ENCODE peak calls at places on chromosomes 6 and 20, in six cellular contexts. Y, U, A, H, D and V are unnamed samples.
A peak's percentile ranks its signal among the peaks of the same experiment; 100 is the strongest.

GRCh38 chr6:118171852-118172251 is 264.8 kb downstream of the SLC35F1 start:
- DNase-seq in D (no peak), U (no peak), Y (no peak), A (no peak), H (no peak), V (no peak)

GRCh38 chr6:96760153-96760687 is 77.1 kb downstream of the GPR63 start:
- DNase-seq in A (peak; percentile 17), H (no peak), Y (no peak), U (no peak), D (no peak), V (no peak)

GRCh38 chr6:147063469-147064031 is 140.7 kb upstream of the STXBP5 start:
- DNase-seq in Y (no peak), D (no peak), U (peak; percentile 89), H (peak; percentile 70), A (no peak), V (no peak)

GRCh38 chr20:31853481-31853880 is 8.1 kb upstream of the FOXS1 start:
- DNase-seq in U (no peak), Y (no peak), H (no peak), D (no peak), A (no peak), V (no peak)

GRCh38 chr20:58515240-58516212 is at the start of gene APCDD1L:
- DNase-seq in U (peak; percentile 69), Y (peak; percentile 16), A (no peak), D (no peak), H (no peak), V (no peak)

GRCh38 chr20:18477821-18478220 is 10.6 kb downstream of the POLR3F start:
- DNase-seq in D (no peak), Y (no peak), H (no peak), U (no peak), A (no peak), V (no peak)

GRCh38 chr6:114080891-114081510 is 110.1 kb upstream of the HDAC2 start:
- DNase-seq in A (no peak), H (no peak), D (no peak), U (no peak), Y (no peak), V (no peak)

GRCh38 chr20:63937596-63937995 is 18.6 kb downstream of the UCKL1 start:
- DNase-seq in U (no peak), A (no peak), H (no peak), D (no peak), Y (no peak), V (no peak)

GRCh38 chr20:54083459-54083858 is 13.1 kb upstream of the BCAS1 start:
- DNase-seq in A (no peak), U (no peak), Y (no peak), H (no peak), D (no peak), V (no peak)

GRCh38 chr6:16518265-16518664 is 243.0 kb downstream of the ATXN1 start:
- DNase-seq in D (no peak), Y (no peak), H (no peak), A (no peak), U (no peak), V (no peak)

GRCh38 chr6:25280617-25280990 is 1.4 kb downstream of the CARMIL1 start:
- DNase-seq in A (no peak), D (no peak), U (no peak), H (peak; percentile 45), Y (no peak), V (no peak)

GRCh38 chr6:162203287-162203686 is 524.3 kb downstream of the PRKN start:
- DNase-seq in U (no peak), D (no peak), A (no peak), H (no peak), Y (no peak), V (no peak)

GRCh38 chr20:50814438-50815161 is 19.7 kb downstream of the BCAS4 start:
- DNase-seq in A (no peak), H (no peak), D (no peak), Y (no peak), U (no peak), V (no peak)
- H3K4me1 ChIP-seq in A (peaks cover 6% of the 10 kb centered on the region), H (peaks cover 11% of the 10 kb centered on the region), D (peaks cover 88% of the 10 kb centered on the region), Y (peaks cover 10% of the 10 kb centered on the region), U (peaks cover 15% of the 10 kb centered on the region), V (peaks cover 12% of the 10 kb centered on the region)

GRCh38 chr6:46502486-46503119 is 11.4 kb upstream of the RCAN2 start:
- DNase-seq in U (no peak), A (no peak), Y (no peak), D (no peak), H (no peak), V (no peak)

GRCh38 chr6:46504242-46504641 is 13.0 kb upstream of the RCAN2 start:
- DNase-seq in D (no peak), A (no peak), U (no peak), H (no peak), Y (no peak), V (no peak)

GRCh38 chr6:46500382-46500781 is 9.1 kb upstream of the RCAN2 start:
- DNase-seq in Y (no peak), H (no peak), U (no peak), D (no peak), A (no peak), V (no peak)

GRCh38 chr6:46505693-46506512 is 14.7 kb upstream of the RCAN2 start:
- DNase-seq in U (no peak), Y (no peak), A (no peak), H (no peak), D (no peak), V (no peak)

GRCh38 chr6:46501136-46502089 is 10.2 kb upstream of the RCAN2 start:
- DNase-seq in Y (no peak), D (no peak), H (no peak), A (no peak), U (no peak), V (no peak)
- TF ChIP-seq RFX5 in Y (no peak), D (no peak), H (no peak), A (no peak), U (no peak), V (no peak)

GRCh38 chr6:44642870-44643522 is 255.5 kb downstream of the CDC5L start:
- DNase-seq in A (no peak), H (no peak), U (peak; percentile 18), Y (peak; percentile 26), D (no peak), V (no peak)
- TF ChIP-seq SMC3 in A (no peak), H (no peak), U (no peak), Y (no peak), D (no peak), V (no peak)

GRCh38 chr6:2684059-2684749 is 66.5 kb downstream of the MYLK4 start:
- DNase-seq in D (no peak), U (peak; percentile 20), H (no peak), Y (peak; percentile 67), A (no peak), V (peak; percentile 67)

GRCh38 chr6:2688416-2689064 is 62.2 kb downstream of the MYLK4 start:
- DNase-seq in A (no peak), U (peak; percentile 90), D (no peak), Y (peak; percentile 21), H (peak; percentile 23), V (peak; percentile 21)

GRCh38 chr6:2687456-2687855 is 63.3 kb downstream of the MYLK4 start:
- DNase-seq in Y (no peak), H (no peak), A (no peak), U (no peak), D (no peak), V (no peak)

GRCh38 chr6:2680264-2680908 is 70.3 kb downstream of the MYLK4 start:
- DNase-seq in H (no peak), U (no peak), Y (no peak), A (no peak), D (no peak), V (no peak)

DNA sequence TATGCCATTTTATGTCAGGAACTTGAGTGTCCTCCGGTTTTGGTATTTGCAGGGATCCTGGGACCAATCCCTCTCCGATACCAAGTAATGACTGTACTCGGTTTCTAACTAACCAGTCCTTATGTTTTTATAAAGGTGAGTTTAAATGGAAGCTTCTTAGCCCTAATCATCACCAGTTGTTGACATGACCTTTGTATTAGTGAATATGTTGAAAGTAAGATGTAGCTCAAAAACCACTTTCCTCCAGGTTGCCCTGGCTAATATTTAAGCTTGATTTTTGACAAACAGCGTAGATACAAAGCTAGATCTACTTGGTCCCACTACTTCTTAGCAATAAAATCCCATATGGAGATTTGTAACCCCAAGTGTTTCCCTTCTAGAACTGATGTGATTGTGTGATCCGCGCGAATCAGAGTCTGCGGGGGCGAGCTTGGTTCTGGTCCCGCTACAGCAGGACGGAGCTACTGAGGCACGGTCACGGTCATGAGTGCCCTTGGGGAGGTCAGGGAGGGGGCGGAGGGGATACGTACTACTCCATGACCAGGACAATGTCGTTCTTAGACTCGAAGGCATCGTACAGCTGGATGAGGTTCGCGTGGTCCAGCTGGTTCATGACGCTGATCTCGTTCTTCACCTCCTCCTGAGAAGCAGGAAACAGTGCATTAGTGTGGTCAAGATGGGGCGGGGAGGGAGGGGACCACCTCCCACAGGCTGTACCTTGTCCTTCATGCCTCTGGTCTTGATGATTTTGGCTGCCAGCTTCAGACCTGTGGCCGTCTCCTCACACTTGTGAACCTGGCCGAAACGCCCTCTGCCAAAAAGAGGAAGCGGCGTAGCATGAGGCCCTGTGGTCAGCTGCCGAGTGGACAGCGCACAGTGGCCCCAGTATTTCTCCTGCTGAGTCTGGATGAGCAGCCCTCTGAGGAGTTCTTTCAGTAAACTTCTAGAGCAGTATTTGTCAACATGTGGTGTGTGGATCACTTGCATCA is 65.7 kb downstream of the MYLK4 start:
- DNase-seq in D (no peak), H (peak; percentile 53), Y (no peak), A (no peak), U (no peak), V (no peak)
- H3K4me1 ChIP-seq in D (no peaks in the 10 kb centered on the region), H (peaks cover 43% of the 10 kb centered on the region), Y (peaks cover 6% of the 10 kb centered on the region), A (no peaks in the 10 kb centered on the region), U (peaks cover 2% of the 10 kb centered on the region), V (peaks cover 7% of the 10 kb centered on the region)

DNA sequence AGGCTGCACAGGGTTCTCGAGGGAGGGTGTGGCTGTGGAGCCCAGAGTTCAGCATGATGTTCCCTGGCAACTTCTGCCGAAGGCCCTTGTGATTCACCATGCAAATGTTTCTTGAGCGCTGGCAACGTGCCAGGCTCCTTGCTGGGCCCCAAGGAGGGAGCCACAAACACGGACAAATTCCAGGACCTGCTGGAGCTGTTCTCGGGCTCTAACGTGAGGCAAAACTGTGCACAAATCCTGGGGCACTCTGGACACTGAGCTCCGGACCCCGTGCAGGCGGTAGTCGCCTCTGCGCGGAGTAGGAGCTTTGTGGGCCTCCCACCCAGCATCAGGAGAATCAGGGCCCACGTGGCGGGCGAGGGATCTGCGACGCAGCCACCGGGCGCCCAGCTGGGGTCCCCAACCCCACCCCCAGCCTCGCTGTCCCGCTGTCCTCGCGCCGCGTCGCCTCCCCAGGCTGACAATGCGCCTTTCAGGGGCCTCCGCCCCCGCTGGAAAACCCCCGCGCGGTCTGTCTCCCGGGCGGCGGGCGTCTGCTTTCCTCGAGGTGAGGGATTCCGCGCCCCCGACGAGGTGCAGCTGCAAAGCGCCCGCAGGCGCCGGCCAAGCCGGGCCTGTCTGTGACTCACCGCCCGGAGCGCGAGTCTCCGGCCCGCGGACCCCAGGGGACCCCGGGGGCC is 31.7 kb upstream of the SCUBE3 start:
- DNase-seq in D (no peak), A (peak; percentile 64), H (no peak), U (peak; percentile 61), Y (peak; percentile 54), V (peak; percentile 45)
- TF ChIP-seq RFX5 in D (no peak), A (no peak), H (no peak), U (no peak), Y (no peak), V (no peak)

GRCh38 chr20:4013041-4013440 is 2.3 kb downstream of the RNF24 start:
- DNase-seq in H (no peak), A (no peak), D (no peak), U (no peak), Y (no peak), V (no peak)
- TF ChIP-seq SMC3 in H (no peak), A (no peak), D (no peak), U (no peak), Y (no peak), V (no peak)

GRCh38 chr20:37522258-37523011 is 1.4 kb downstream of the NNAT start:
- DNase-seq in A (peak; percentile 73), Y (no peak), D (no peak), U (peak; percentile 35), H (no peak), V (no peak)
- H3K4me1 ChIP-seq in A (peaks cover 54% of the 10 kb centered on the region), Y (peaks cover 26% of the 10 kb centered on the region), D (peaks cover 14% of the 10 kb centered on the region), U (peaks cover 28% of the 10 kb centered on the region), H (peaks cover 53% of the 10 kb centered on the region), V (peaks cover 26% of the 10 kb centered on the region)